ENCODE peak calls at places on chromosomes 7 and 10, in ten cellular contexts. O is CD8-positive, alpha-beta T cell; U is epithelial cell of esophagus; W is testis; Q is Panc1; N is WERI-Rb-1; D is tibial artery; E is cardiac fibroblast; G is foreskin fibroblast; X is left ventricle myocardium inferior. K is an unnamed sample.

GRCh38 chr7:6106140-6106904 is 75.1 kb downstream of the ANKRD61 start:
- DNase-seq in O (no peak), U (peak), W (peak), Q (no peak), N (peak), D (no peak), E (peak), G (peak), X (no peak), K (no peak)

GRCh38 chr7:36820527-36821170 is 96.4 kb upstream of the AOAH start:
- DNase-seq in O (no peak), U (peak), W (no peak), Q (no peak), N (no peak), D (no peak), E (peak), G (no peak), X (no peak), K (no peak)

GRCh38 chr7:112018305-112019030 is 187.7 kb downstream of the DOCK4 start:
- DNase-seq in O (no peak), U (no peak), W (no peak), Q (no peak), N (no peak), D (no peak), E (peak), G (peak), X (no peak), K (no peak)

GRCh38 chr10:75414527-75414926 is 13.0 kb upstream of the ZNF503 start:
- DNase-seq in O (no peak), U (no peak), W (no peak), Q (no peak), N (no peak), D (no peak), E (no peak), G (no peak), X (no peak), K (no peak)

GRCh38 chr10:31004611-31005193 is 27.0 kb downstream of the ZNF438 start:
- DNase-seq in O (no peak), U (peak), W (no peak), Q (no peak), N (no peak), D (no peak), E (peak), G (peak), X (no peak), K (peak)

GRCh38 chr10:77746313-77746712 is 108.7 kb upstream of the KCNMA1 start:
- DNase-seq in O (no peak), U (peak), W (no peak), Q (no peak), N (no peak), D (no peak), E (peak), G (peak), X (no peak), K (no peak)

GRCh38 chr10:18099420-18099819 is 40.8 kb upstream of the CACNB2 start:
- DNase-seq in O (no peak), U (no peak), W (no peak), Q (no peak), N (no peak), D (no peak), E (no peak), G (no peak), X (no peak), K (no peak)

GRCh38 chr7:106143711-106144347 is 31.7 kb upstream of the SYPL1 start:
- DNase-seq in O (no peak), U (no peak), W (no peak), Q (no peak), N (peak), D (no peak), E (no peak), G (no peak), X (no peak), K (no peak)

GRCh38 chr10:23891301-23891700 is 317.6 kb upstream of the KIAA1217 start:
- DNase-seq in O (no peak), U (no peak), W (no peak), Q (no peak), N (no peak), D (no peak), E (no peak), G (no peak), X (no peak), K (no peak)

GRCh38 chr10:91172348-91172747 is 48.1 kb upstream of the PCGF5 start:
- DNase-seq in O (no peak), U (no peak), W (no peak), Q (no peak), N (no peak), D (no peak), E (no peak), G (no peak), X (no peak), K (no peak)

GRCh38 chr10:31932838-31933237 is 4.2 kb upstream of the ARHGAP12 start:
- DNase-seq in O (no peak), U (peak), W (no peak), Q (no peak), N (no peak), D (no peak), E (no peak), G (no peak), X (no peak), K (no peak)

GRCh38 chr7:25771491-25771890 is 380.5 kb upstream of the NFE2L3 start:
- DNase-seq in O (no peak), U (no peak), W (no peak), Q (no peak), N (no peak), D (no peak), E (no peak), G (no peak), X (no peak), K (no peak)

GRCh38 chr7:107463139-107464078 is 6.4 kb upstream of the GPR22 start:
- DNase-seq in O (no peak), U (peak), W (peak), Q (peak), N (peak), D (peak), E (peak), G (peak), X (peak), K (peak)

GRCh38 chr10:490256-490655 is 199.2 kb downstream of the DIP2C start:
- DNase-seq in O (no peak), U (no peak), W (peak), Q (no peak), N (no peak), D (peak), E (peak), G (no peak), X (peak), K (no peak)

GRCh38 chr7:82700739-82701138 is 257.2 kb upstream of the CACNA2D1 start:
- DNase-seq in O (no peak), U (no peak), W (no peak), Q (no peak), N (no peak), D (no peak), E (no peak), G (no peak), X (no peak), K (no peak)

GRCh38 chr7:23394828-23395227 is 75.5 kb downstream of the IGF2BP3 start:
- DNase-seq in O (no peak), U (no peak), W (no peak), Q (no peak), N (peak), D (no peak), E (no peak), G (peak), X (no peak), K (no peak)

GRCh38 chr7:142711196-142711595 is 38.1 kb upstream of the PRSS1 start:
- DNase-seq in O (no peak), U (no peak), W (no peak), Q (no peak), N (no peak), D (no peak), E (no peak), G (peak), X (no peak), K (no peak)

GRCh38 chr7:142714375-142714774 is 34.9 kb upstream of the PRSS1 start:
- DNase-seq in O (no peak), U (no peak), W (no peak), Q (no peak), N (no peak), D (no peak), E (peak), G (no peak), X (no peak), K (no peak)

GRCh38 chr7:142711722-142712616 is 37.3 kb upstream of the PRSS1 start:
- DNase-seq in O (no peak), U (peak), W (peak), Q (peak), N (peak), D (no peak), E (peak), G (peak), X (no peak), K (peak)

GRCh38 chr7:142709921-142710320 is 39.4 kb upstream of the PRSS1 start:
- DNase-seq in O (no peak), U (no peak), W (no peak), Q (no peak), N (no peak), D (no peak), E (no peak), G (no peak), X (no peak), K (no peak)

GRCh38 chr7:142712617-142712957 is 36.7 kb upstream of the PRSS1 start:
- DNase-seq in O (no peak), U (no peak), W (no peak), Q (no peak), N (no peak), D (no peak), E (no peak), G (no peak), X (no peak), K (no peak)
- TF ChIP-seq CTCF in O (no peak), U (no peak), W (peak), Q (peak), N (no peak), D (no peak), E (no peak), G (no peak), X (peak), K (no peak)

DNA sequence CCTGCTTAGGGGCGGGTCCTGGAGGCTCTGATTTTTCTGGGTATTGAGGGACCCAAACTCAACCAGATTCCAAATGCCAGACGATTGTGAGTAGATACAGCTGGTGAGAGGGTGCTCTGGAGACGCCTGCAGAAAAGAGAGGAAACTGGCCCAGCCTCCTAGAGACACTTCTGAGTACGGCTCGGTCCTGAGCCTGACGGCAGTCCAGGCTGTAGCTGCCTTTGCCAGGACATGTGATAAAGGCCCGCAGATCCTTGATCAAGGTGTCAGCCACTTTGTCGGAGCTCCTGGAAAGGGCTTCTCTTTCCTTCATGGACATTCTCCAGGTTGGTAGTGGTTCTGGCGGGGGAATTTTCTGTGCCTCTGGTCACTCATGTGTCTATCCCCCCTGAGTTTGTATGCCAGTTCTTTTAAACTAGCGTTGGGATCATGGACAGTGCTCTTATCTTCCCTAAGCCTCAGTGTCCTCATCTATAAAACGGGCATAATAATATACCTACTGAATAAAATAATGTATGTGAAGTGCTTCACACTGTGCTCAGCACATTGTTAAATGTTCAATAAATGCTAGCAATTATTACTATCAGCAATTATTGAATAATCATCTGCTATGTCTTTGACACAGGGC is 42.4 kb upstream of the BTRC start:
- DNase-seq in O (no peak), U (no peak), W (peak), Q (no peak), N (no peak), D (no peak), E (peak), G (no peak), X (no peak), K (no peak)
- H3K4me3 ChIP-seq in O (peak), U (peak), W (no peak), Q (no peak), N (no peak), D (peak), E (no peak), G (no peak), X (peak), K (no peak)

GRCh38 chr7:26924149-26924767 is 59.9 kb upstream of the SKAP2 start:
- DNase-seq in O (no peak), U (no peak), W (no peak), Q (no peak), N (no peak), D (no peak), E (no peak), G (no peak), X (no peak), K (no peak)

GRCh38 chr7:26930845-26931244 is 66.5 kb upstream of the SKAP2 start:
- DNase-seq in O (no peak), U (no peak), W (no peak), Q (no peak), N (no peak), D (no peak), E (no peak), G (peak), X (no peak), K (no peak)

GRCh38 chr7:26925768-26926167 is 61.4 kb upstream of the SKAP2 start:
- DNase-seq in O (no peak), U (no peak), W (no peak), Q (no peak), N (no peak), D (no peak), E (no peak), G (no peak), X (no peak), K (no peak)

GRCh38 chr7:26930201-26930600 is 65.8 kb upstream of the SKAP2 start:
- DNase-seq in O (no peak), U (peak), W (no peak), Q (no peak), N (no peak), D (no peak), E (no peak), G (peak), X (no peak), K (no peak)
- TF ChIP-seq CTCF in O (no peak), U (no peak), W (no peak), Q (no peak), N (no peak), D (no peak), E (no peak), G (no peak), X (no peak), K (no peak)

DNA sequence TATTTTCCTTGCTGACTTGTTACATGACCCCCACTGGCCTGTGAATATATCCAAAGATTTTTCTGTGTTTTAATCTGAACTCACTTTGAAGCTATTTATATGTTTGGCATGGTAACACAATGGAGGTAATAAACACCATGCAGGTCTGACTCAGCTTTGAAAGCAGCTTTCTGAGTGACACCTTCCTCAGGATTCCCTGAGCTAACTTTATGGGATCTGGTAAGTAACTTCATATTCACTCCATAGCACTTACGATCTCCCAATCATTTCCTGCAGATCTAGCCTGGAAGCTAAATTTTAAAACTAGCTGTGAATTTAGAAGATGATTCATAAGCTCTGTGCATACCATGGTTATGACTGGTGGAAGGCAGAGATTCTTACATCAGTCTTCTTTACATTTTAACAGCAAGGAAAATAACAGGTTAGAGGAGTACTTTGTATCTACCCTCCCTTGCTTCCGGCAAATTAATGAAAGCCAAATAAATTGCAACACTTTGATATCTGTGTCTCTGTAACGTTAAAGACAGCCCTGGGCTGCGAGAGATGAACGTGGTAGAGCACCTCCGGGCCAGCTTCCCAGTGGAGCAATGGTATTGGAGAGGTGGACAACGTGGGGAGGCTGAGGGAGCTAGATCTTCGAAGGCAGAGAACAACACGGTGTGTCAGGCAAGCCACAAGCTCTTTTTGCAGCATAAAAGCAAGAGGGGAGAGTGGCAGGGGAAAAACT is 170.2 kb upstream of the KLF14 start:
- DNase-seq in O (no peak), U (peak), W (no peak), Q (peak), N (no peak), D (no peak), E (peak), G (peak), X (no peak), K (peak)
- H3K4me3 ChIP-seq in O (no peak), U (no peak), W (no peak), Q (no peak), N (no peak), D (no peak), E (peak), G (no peak), X (no peak), K (peak)

GRCh38 chr7:8232999-8233847 is 28.7 kb downstream of the ICA1 start:
- DNase-seq in O (no peak), U (peak), W (no peak), Q (no peak), N (no peak), D (no peak), E (peak), G (no peak), X (no peak), K (no peak)
- TF ChIP-seq CTCF in O (no peak), U (no peak), W (no peak), Q (no peak), N (no peak), D (no peak), E (no peak), G (no peak), X (no peak), K (no peak)

DNA sequence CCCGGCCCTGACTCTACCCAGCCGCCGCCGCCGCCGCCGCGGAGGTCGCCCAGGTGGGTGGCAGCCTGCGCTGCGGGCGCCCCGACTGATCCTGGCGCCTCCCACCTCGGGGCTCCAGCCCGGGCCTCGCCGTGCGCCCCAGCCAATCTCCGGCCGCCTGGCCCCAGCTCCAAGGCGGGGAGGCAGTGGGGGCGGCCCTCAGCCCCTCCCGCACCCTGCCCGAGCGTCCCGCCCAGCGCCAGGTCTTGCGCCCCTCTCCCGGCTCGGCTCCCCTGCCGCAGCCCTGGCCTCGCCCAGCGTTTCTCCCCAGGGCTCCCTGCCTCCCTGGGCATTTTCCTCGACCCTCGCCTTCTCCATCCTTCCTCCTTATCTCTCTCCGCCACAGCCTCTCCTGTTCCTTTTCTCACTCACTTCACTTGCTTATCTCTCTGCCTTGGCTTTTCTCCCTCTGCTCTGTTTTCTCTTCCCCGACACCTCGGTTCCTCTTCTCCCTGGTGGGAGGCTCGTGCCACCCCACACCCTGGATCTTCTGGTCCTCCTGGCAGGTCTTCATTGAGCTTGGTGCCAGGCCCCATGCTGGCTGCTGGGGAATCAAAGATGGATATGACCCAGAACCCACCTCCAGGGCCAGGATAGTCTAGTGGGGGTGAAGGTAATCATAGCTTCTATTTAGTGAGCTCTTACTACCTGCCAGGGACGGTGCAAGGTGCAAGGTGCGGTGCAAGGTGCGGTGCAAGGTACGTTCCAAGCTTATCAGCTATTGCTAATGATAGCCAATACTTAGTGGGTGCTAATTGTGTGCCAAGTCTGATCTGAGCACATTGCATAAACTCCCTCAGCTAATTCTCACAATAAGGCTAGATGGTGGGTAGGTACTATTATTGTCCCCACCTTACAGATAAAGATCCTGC is at the start of gene SFRP5:
- DNase-seq in O (no peak), U (no peak), W (no peak), Q (no peak), N (no peak), D (no peak), E (no peak), G (peak), X (no peak), K (no peak)
- H3K4me3 ChIP-seq in O (peak), U (no peak), W (peak), Q (peak), N (peak), D (no peak), E (peak), G (no peak), X (peak), K (no peak)

GRCh38 chr10:6878067-6878412 is 298.0 kb upstream of the PRKCQ start:
- DNase-seq in O (no peak), U (peak), W (no peak), Q (no peak), N (no peak), D (no peak), E (peak), G (peak), X (no peak), K (no peak)
- TF ChIP-seq CTCF in O (no peak), U (no peak), W (no peak), Q (no peak), N (no peak), D (no peak), E (no peak), G (no peak), X (no peak), K (no peak)

DNA sequence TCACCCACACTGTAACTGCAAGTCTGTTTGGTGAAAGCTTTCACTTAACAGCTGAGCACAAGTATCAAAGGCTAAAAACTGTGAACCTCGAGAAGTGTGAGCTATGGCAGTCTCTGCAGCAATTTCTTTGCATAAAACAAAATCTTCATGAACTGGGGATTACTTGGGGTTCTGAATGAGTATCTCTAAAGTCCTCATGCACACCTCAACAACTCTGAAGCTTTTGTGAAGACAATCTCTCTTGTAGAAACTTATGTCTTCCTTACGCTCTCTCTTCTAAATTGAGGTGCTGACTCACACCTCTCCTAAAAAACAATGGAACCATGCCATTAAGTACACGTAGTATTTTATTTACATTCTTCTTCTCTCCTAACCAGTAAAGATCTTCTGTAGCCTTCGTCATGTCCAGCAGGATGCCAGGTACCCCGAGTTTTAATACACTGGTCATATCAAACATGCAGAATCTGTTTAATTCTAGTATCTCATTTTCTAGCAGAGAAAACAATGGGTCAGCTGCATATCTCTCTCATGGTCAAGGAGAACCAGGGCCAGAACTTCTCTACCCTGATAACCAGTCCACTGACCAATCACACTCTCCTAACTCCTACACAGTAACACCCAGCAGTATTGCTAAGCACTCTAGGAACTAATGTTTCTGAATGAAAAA is 76.9 kb downstream of the UBE2H start:
- DNase-seq in O (no peak), U (peak), W (no peak), Q (no peak), N (no peak), D (no peak), E (peak), G (no peak), X (no peak), K (no peak)
- H3K4me3 ChIP-seq in O (no peak), U (no peak), W (no peak), Q (no peak), N (no peak), D (peak), E (no peak), G (no peak), X (peak), K (no peak)